ENCODE peak calls at places on chromosomes 12 and 14, in seven cellular contexts. N, R, S, U, D, M and T are unnamed samples.

GRCh38 chr14:104133496-104133895 is 4.9 kb upstream of the KIF26A start:
- DNase-seq in M (no peak), R (no peak), D (no peak), U (no peak), N (peak; percentile 18), S (peak; percentile 57), T (peak; percentile 7)

GRCh38 chr12:48281811-48282210 is 68.9 kb downstream of the ZNF641 start:
- DNase-seq in D (no peak), R (no peak), S (no peak), M (no peak), N (no peak), U (no peak), T (no peak)

GRCh38 chr12:46874642-46875041 is 48.8 kb upstream of the SLC38A4 start:
- DNase-seq in R (no peak), S (no peak), N (no peak), M (no peak), D (no peak), U (no peak), T (no peak)

GRCh38 chr12:110266980-110267620 is 13.9 kb upstream of the ATP2A2 start:
- DNase-seq in U (peak; percentile 48), N (no peak), D (no peak), R (no peak), M (no peak), S (peak; percentile 65), T (peak; percentile 49)

GRCh38 chr12:32032205-32032810 is 73.1 kb downstream of the RESF1 start:
- DNase-seq in S (no peak), R (no peak), U (no peak), D (no peak), M (no peak), N (no peak), T (no peak)

GRCh38 chr12:1629338-1630080 is 478 bp downstream of the WNT5B start:
- DNase-seq in D (peak; percentile 65), U (no peak), N (peak; percentile 85), R (peak; percentile 77), S (no peak), M (peak; percentile 73), T (peak; percentile 52)

GRCh38 chr12:7188557-7189397 is 709 bp upstream of the PEX5 start:
- DNase-seq in S (no peak), D (peak; percentile 50), U (peak; percentile 64), N (peak; percentile 96), R (peak; percentile 91), M (peak; percentile 81), T (peak; percentile 65)

GRCh38 chr14:54881761-54882401 is 20.7 kb downstream of the GCH1 start:
- DNase-seq in M (no peak), N (no peak), U (no peak), D (peak; percentile 57), R (no peak), S (no peak), T (no peak)

GRCh38 chr12:118330421-118331018 is 42.2 kb downstream of the TAOK3 start:
- DNase-seq in D (peak; percentile 45), M (no peak), S (no peak), U (peak; percentile 68), R (no peak), N (no peak), T (no peak)

DNA sequence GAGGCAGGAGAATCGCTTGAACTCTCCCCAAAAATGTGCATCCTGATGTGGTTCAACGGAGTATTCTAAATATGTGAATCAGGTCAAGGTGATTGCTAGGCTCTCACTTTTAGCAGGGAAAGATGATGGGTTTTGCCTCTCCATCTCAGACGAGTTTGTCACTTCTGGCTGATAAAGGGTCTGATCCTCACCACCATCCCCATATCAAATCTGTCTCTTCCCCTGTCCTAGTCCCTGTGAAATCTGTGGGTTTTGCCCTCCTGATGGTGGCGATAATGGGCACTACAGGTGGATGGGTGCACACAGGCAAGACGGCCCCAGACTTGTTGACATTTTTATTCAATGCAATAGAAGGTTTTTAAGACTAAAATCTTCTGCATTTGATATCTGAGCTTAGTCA is 384.6 kb downstream of the GLT1D1 start:
- DNase-seq in U (no peak), S (no peak), D (no peak), M (no peak), R (no peak), N (no peak), T (no peak)
- TF ChIP-seq CTCF in U (no peak), S (no peak), D (no peak), M (no peak), R (no peak), N (peak; percentile 41), T (no peak)

DNA sequence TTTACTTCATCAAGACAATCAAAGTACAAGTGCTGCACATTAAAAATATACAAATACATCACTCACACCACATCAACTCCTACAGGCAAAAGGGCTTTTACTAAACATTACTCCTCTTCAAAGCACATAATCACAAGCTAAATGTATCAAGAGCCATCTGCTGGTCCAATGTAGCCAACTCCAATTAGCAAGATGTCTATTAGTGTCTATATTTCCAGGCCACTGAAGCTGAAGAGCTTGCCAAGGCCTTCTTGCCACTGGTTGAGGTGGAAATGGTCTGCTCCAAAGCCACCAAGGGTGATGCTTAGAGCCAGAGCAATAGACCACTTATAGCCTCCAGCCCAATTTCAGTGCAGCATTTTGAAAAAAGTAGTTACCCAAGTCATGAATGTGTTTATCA is 54.5 kb downstream of the RASSF9 start:
- DNase-seq in N (no peak), S (no peak), D (no peak), U (no peak), M (no peak), R (no peak), T (no peak)
- TF ChIP-seq CTCF in N (no peak), S (no peak), D (no peak), U (no peak), M (no peak), R (no peak), T (no peak)

GRCh38 chr12:49975370-49975761 is 2.6 kb downstream of the AQP6 start:
- DNase-seq in R (no peak), M (no peak), N (peak; percentile 61), U (no peak), D (no peak), S (no peak), T (no peak)

GRCh38 chr12:49974677-49975369 is 2.1 kb downstream of the AQP6 start:
- DNase-seq in D (no peak), U (no peak), N (no peak), M (no peak), R (no peak), S (no peak), T (no peak)

GRCh38 chr12:49973361-49973830 is 649 bp downstream of the AQP6 start:
- DNase-seq in U (no peak), D (no peak), M (no peak), S (no peak), R (no peak), N (no peak), T (no peak)

GRCh38 chr12:49972641-49973360 is at the start of gene AQP6:
- DNase-seq in R (no peak), U (no peak), N (no peak), M (no peak), D (no peak), S (no peak), T (no peak)

DNA sequence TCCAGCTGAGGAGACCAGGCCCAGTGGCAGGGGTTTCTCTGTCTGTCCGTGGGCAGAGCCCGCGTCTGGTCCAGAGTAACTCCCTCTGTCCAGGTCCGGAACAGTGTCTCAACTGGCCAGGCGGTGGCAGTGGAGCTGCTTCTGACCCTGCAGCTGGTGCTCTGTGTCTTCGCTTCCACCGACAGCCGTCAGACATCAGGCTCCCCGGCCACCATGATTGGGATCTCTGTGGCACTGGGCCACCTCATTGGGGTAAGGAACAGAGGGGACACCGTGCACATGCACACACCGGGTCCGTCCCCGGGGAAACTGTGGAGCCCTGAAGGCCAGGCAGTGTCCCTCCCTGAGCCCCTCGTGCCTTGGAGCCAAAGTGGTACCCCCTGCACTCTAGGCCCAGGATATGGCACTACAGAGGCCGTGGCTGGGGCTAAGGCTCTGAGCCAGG is 1.5 kb downstream of the AQP6 start:
- DNase-seq in N (peak; percentile 71), M (peak; percentile 58), U (peak; percentile 54), R (no peak), D (no peak), S (no peak), T (no peak)
- TF ChIP-seq CTCF in N (peak; percentile 48), M (no peak), U (peak; percentile 82), R (no peak), D (no peak), S (no peak), T (no peak)

GRCh38 chr12:121223283-121223946 is 13.5 kb downstream of the P2RX4 start:
- DNase-seq in N (peak; percentile 67), D (peak; percentile 47), U (peak; percentile 5), M (no peak), S (no peak), R (no peak), T (no peak)
- TF ChIP-seq CTCF in N (peak; percentile 57), D (peak; percentile 46), U (peak; percentile 62), M (no peak), S (no peak), R (no peak), T (no peak)

DNA sequence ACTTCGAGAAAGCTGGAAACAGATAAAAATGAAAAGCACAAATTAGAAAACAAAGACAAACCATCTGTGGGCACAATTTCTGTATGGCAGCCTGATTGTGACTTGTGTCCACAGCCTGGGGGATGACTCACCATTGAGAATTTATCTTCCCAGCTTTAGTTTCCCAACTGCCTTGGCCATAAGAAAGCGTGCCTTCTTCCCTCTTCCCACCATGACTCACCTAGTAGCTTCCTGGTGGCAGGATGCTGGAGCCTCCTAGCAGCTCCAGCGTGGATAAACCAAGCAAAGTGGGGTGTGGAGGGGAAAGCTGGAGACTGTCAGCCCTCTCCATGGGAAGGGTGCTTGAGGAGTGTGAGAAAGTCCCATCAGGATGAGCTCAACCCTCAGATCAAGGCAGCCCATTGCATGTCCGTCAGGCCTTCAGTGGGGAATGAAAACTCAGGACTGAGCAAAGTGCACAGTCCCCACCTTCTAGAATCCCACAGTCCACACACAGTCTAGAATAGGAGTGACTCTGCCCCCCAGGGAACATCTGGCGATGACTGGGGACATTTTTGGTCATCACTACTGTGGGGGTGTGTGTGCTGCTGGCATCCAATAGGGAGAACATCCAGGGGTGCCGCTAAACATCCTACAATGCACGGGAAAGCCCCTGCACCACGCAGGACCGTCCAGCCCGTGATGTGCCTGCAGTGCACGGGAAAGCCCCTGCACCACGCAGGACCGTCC is 22.4 kb upstream of the SERPINA6 start:
- DNase-seq in M (no peak), D (no peak), R (no peak), U (peak; percentile 79), S (no peak), N (no peak), T (no peak)
- TF ChIP-seq CTCF in M (no peak), D (no peak), R (no peak), U (no peak), S (no peak), N (no peak), T (no peak)

DNA sequence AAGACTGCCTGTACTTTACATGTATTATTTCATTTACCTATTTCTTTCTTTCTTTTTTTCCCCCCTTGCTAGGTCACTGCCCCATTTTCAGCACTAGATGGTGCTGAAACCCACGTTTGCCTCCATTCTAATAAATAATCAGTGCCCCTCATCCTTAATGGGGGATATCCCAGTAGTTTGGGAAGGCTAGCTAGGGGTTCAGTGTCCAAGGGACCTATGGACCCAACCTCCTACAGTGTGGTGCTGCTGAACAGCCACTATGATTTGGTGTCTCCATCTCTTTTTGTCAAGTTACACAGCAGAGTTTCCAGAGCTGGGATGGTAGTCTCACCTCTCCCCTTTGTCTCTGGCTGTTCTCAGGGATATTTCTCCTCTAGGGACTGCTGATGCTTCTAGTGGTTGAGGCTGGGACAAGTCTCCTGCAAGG is 6.5 kb upstream of the HCFC2 start:
- DNase-seq in U (no peak), R (no peak), N (no peak), M (no peak), S (no peak), D (peak; percentile 31), T (no peak)
- TF ChIP-seq CTCF in U (peak; percentile 86), R (peak; percentile 19), N (peak; percentile 89), M (peak; percentile 51), S (peak; percentile 29), D (peak; percentile 75), T (peak; percentile 27)